ENCODE peak calls at places on chromosome 9, in five cellular contexts. X is CD8-positive, alpha-beta memory T cell; S is fibroblast of lung; Z is IMR-90; A is cardiac muscle cell. Q is an unnamed sample. For H3K4me1, the result is how much of the 10 kb centered on the place peaks cover.

GRCh38 chr9:35102465-35102768 is 514 bp downstream of the STOML2 start:
- DNase-seq in X (no peak), S (no peak), Z (peak), A (peak), Q (no peak)

GRCh38 chr9:92633879-92634278 is 36.1 kb downstream of the IPPK start:
- DNase-seq in X (no peak), S (no peak), Z (no peak), A (no peak), Q (no peak)

GRCh38 chr9:133048595-133048994 is 13.2 kb upstream of the CEL start:
- DNase-seq in X (no peak), S (no peak), Z (peak), A (peak), Q (no peak)

GRCh38 chr9:6188906-6189305 is 26.7 kb upstream of the IL33 start:
- DNase-seq in X (no peak), S (no peak), Z (no peak), A (no peak), Q (no peak)

GRCh38 chr9:111456536-111456935 is 27.6 kb downstream of the ECPAS start:
- DNase-seq in X (no peak), S (peak), Z (no peak), A (peak), Q (no peak)

GRCh38 chr9:122084276-122084675 is 8.8 kb downstream of the TTLL11 start:
- DNase-seq in X (no peak), S (no peak), Z (no peak), A (no peak), Q (no peak)

GRCh38 chr9:121889990-121890563 is 203.0 kb downstream of the TTLL11 start:
- DNase-seq in X (no peak), S (no peak), Z (peak), A (no peak), Q (no peak)

GRCh38 chr9:14362175-14362574 is 48.2 kb upstream of the NFIB start:
- DNase-seq in X (no peak), S (peak), Z (peak), A (no peak), Q (no peak)

GRCh38 chr9:79166005-79166404 is 405.8 kb upstream of the TLE4 start:
- DNase-seq in X (no peak), S (no peak), Z (peak), A (peak), Q (no peak)

GRCh38 chr9:3043369-3043768 is 199.5 kb upstream of the PUM3 start:
- DNase-seq in X (no peak), S (no peak), Z (peak), A (peak), Q (no peak)

GRCh38 chr9:4837768-4838546 is 45.2 kb downstream of the RCL1 start:
- DNase-seq in X (no peak), S (peak), Z (peak), A (peak), Q (no peak)

GRCh38 chr9:133275105-133276000 is at the start of gene ABO:
- DNase-seq in X (no peak), S (no peak), Z (no peak), A (no peak), Q (no peak)

GRCh38 chr9:105055922-105056321 is 128.0 kb upstream of the ABCA1 start:
- DNase-seq in X (no peak), S (peak), Z (peak), A (peak), Q (no peak)

GRCh38 chr9:107039546-107039945 is 176.6 kb downstream of the ZNF462 start:
- DNase-seq in X (no peak), S (peak), Z (peak), A (peak), Q (no peak)

GRCh38 chr9:96027271-96028131 is 152.0 kb downstream of the ERCC6L2 start:
- DNase-seq in X (no peak), S (no peak), Z (no peak), A (no peak), Q (no peak)

GRCh38 chr9:136170291-136170901 is 34.5 kb downstream of the LHX3 start:
- DNase-seq in X (peak), S (peak), Z (no peak), A (peak), Q (peak)
- H3K4me3 ChIP-seq in X (no peak), S (no peak), Z (no peak), A (no peak), Q (no peak)

GRCh38 chr9:71544464-71544863 is 223.8 kb downstream of the CEMIP2 start:
- DNase-seq in X (no peak), S (no peak), Z (no peak), A (no peak), Q (no peak)

DNA sequence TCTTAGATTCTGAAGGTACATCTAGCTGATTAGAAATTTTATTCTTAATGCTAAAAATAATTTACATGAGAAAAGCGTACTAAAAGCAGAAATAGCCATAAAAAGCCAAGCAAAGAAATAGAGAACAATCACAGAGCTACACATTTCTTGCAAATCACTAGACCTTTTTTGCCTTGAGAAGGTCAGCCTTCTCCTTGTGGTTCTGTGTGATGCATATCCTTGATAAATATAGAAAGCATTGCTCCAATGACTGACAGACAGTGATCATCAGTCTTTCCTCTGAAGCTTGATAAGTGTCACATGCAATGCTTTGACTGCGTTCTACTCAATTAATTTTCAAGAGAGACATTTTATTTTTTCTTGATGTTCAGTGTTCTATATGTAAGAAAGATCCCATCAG is 226.9 kb downstream of the CEMIP2 start:
- DNase-seq in X (no peak), S (no peak), Z (no peak), A (no peak), Q (no peak)
- H3K4me1 ChIP-seq in X (under half), S (under half), Z (under half), A (under half), Q (under half)

DNA sequence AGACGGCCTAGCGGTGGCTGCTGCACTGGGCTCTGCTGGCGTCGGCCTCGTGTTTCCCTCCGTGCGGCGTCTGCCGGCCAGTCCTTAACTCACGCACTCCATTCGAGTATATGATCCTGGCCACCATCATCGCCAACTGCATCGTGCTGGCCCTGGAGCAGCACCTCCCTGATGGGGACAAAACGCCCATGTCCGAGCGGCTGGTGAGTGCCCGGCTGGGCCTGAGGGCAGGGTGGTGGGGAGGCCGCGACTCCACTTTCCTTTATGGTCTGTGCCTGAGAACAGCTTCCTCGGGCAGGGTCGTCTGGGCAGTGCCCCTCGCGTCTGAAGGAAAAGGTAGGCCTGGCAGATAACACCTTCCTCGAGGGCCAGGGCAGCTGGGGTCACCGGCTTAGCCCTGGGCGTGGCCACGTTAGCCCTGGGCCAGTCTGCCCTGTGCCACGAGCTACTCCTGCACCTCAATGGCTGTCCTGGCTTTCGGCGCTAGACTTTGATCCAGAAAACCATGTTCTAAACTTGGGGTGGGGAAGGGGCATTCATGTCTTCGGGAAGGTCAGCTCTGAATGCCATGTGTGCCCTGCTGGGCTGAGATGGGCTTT is 1.5 kb downstream of the CACNA1B start:
- DNase-seq in X (no peak), S (no peak), Z (no peak), A (no peak), Q (no peak)
- H3K27ac ChIP-seq in X (no peak), S (no peak), Z (no peak), A (no peak), Q (no peak)

DNA sequence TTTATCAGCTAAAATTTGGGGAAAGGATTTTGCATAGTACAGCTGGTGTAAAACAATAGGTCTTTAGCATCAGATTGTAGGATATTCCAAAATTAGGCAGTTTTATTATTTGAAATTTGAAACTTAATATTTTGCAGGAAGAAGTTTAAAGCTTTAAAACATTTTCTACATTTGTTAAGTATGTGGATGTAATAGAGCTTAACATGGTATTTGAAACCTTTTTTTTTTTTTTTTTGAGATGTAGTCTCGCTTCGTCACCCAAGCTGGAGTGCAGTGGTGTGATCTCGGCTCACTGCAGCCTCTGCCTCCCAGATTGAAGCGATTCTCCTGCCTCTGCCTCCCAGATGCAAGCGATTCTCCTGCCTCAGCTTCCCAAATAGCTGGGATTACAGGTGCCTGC is 2.9 kb downstream of the DENND4C start:
- DNase-seq in X (no peak), S (no peak), Z (no peak), A (no peak), Q (no peak)
- H3K4me3 ChIP-seq in X (no peak), S (no peak), Z (no peak), A (peak), Q (peak)

GRCh38 chr9:120787906-120788305 is 5.3 kb downstream of the FBXW2 start:
- DNase-seq in X (no peak), S (no peak), Z (no peak), A (no peak), Q (no peak)
- H3K4me1 ChIP-seq in X (half or more), S (under half), Z (under half), A (under half), Q (under half)

GRCh38 chr9:91208837-91209236 is 152.9 kb downstream of the AUH start:
- DNase-seq in X (no peak), S (no peak), Z (no peak), A (no peak), Q (no peak)
- H3K27ac ChIP-seq in X (no peak), S (no peak), Z (no peak), A (no peak), Q (no peak)

DNA sequence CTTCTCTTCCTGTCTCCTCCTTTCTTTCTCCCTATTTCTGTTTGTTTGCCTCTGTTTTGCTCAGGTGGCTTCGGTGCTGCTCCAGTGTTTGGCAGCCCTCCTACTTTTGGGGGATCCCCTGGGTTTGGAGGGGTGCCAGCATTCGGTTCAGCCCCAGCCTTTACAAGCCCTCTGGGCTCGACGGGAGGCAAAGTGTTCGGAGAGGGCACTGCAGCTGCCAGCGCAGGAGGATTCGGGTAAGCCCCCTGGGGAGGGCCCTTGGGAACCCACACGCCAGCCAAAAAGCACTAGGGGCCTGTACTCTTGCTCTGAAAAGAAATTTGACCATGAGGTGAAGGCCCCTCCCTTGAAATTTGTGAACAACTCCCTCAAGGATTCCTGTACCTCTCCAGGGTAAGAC is 48.2 kb downstream of the FAM78A start:
- DNase-seq in X (no peak), S (no peak), Z (no peak), A (no peak), Q (no peak)
- H3K4me3 ChIP-seq in X (no peak), S (no peak), Z (no peak), A (no peak), Q (no peak)

DNA sequence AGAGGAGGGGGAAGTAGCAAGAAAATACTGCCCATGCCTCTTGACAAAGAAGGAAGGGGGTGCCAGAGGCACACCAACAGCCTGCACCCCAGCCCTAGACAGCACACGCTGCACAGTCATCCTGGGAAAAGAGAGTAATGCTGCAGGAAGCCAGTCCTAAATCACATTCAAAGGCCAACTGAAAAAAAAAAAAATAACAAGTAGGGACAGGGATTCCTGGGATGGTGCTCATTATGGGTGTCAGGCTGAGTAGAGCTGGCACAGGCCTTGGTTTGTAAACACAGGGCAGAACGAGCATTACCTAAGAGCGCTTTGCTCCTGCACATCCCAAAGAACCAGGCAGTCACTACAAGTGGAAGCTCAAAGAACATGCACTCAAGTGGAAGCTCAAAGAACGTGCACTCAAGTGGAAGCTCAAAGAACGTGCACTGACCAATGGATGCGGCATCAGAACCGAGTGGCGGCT is 7.8 kb downstream of the RAPGEF1 start:
- DNase-seq in X (no peak), S (peak), Z (peak), A (no peak), Q (no peak)
- H3K4me1 ChIP-seq in X (half or more), S (half or more), Z (under half), A (under half), Q (half or more)

Q was measured in effector memory CD4-positive, alpha-beta T cell.